ENCODE peak calls at places on chromosomes 12 and 14, in four cellular contexts. S, O, P and R are unnamed samples.
A peak's percentile ranks its signal among the peaks of the same experiment; 100 is the strongest.

GRCh38 chr14:99194736-99195135 is 77.3 kb downstream of the BCL11B start:
- DNase-seq in S (no peak), O (no peak), P (no peak), R (no peak)

GRCh38 chr12:104588048-104588942 is 131.5 kb downstream of the CHST11 start:
- DNase-seq in S (no peak), O (no peak), P (no peak), R (peak; percentile 16)

GRCh38 chr14:100724061-100724460 is 2.6 kb upstream of the DLK1 start:
- DNase-seq in S (no peak), O (no peak), P (no peak), R (no peak)

GRCh38 chr12:80101126-80101525 is 1.8 kb downstream of the OTOGL start:
- DNase-seq in S (no peak), O (peak; percentile 29), P (no peak), R (no peak)

GRCh38 chr12:130136536-130136935 is 25.7 kb upstream of the FZD10 start:
- DNase-seq in S (no peak), O (no peak), P (no peak), R (no peak)

GRCh38 chr12:113221997-113222729 is 899 bp downstream of the TPCN1 start:
- DNase-seq in S (no peak), O (peak; percentile 62), P (no peak), R (no peak)

GRCh38 chr12:101696477-101697196 is 803 bp upstream of the CHPT1 start:
- DNase-seq in S (no peak), O (peak; percentile 94), P (peak; percentile 8), R (no peak)

GRCh38 chr12:64097346-64098105 is 124.6 kb downstream of the KICS2 start:
- DNase-seq in S (no peak), O (no peak), P (no peak), R (no peak)

GRCh38 chr12:113818833-113819232 is 147.3 kb downstream of the RBM19 start:
- DNase-seq in S (peak; percentile 8), O (peak; percentile 50), P (peak; percentile 79), R (peak; percentile 64)

GRCh38 chr14:64715628-64716412 is 11.6 kb downstream of the PLEKHG3 start:
- DNase-seq in S (no peak), O (no peak), P (peak; percentile 85), R (no peak)

GRCh38 chr12:4984971-4985370 is 58.7 kb upstream of the KCNA5 start:
- DNase-seq in S (no peak), O (no peak), P (no peak), R (no peak)

GRCh38 chr12:18863769-18864500 is 126.0 kb downstream of the CAPZA3 start:
- DNase-seq in S (no peak), O (no peak), P (peak; percentile 71), R (peak; percentile 74)

GRCh38 chr12:125105600-125105999 is 40.4 kb downstream of the AACS start:
- DNase-seq in S (no peak), O (no peak), P (no peak), R (peak; percentile 65)

GRCh38 chr12:2169964-2170363 is 117.2 kb downstream of the CACNA1C start:
- DNase-seq in S (no peak), O (no peak), P (no peak), R (no peak)

GRCh38 chr12:16914853-16915252 is 308.9 kb upstream of the LMO3 start:
- DNase-seq in S (no peak), O (no peak), P (no peak), R (no peak)

GRCh38 chr12:54047160-54047963 is 6.3 kb upstream of the HOXC4 start:
- DNase-seq in S (no peak), O (no peak), P (no peak), R (no peak)

GRCh38 chr12:100450726-100451125 is 22.9 kb upstream of the NR1H4 start:
- DNase-seq in S (no peak), O (no peak), P (no peak), R (no peak)

GRCh38 chr12:123062682-123063426 is 82.4 kb downstream of the ARL6IP4 start:
- DNase-seq in S (no peak), O (peak; percentile 41), P (no peak), R (no peak)

GRCh38 chr12:100348657-100349454 is 8.0 kb upstream of the SLC17A8 start:
- DNase-seq in S (no peak), O (peak; percentile 40), P (peak; percentile 75), R (no peak)

GRCh38 chr14:24848427-24848826 is 201.5 kb downstream of the STXBP6 start:
- DNase-seq in S (no peak), O (no peak), P (no peak), R (no peak)

GRCh38 chr12:96225003-96225855 is 31.1 kb downstream of the ELK3 start:
- DNase-seq in S (no peak), O (no peak), P (no peak), R (peak; percentile 72)

GRCh38 chr12:2563709-2564108 is 231.1 kb upstream of the FKBP4 start:
- DNase-seq in S (no peak), O (no peak), P (no peak), R (no peak)

GRCh38 chr12:31316964-31317363 is 9.0 kb downstream of the SINHCAF start:
- DNase-seq in S (no peak), O (no peak), P (no peak), R (no peak)

GRCh38 chr12:104886418-104887401 is 71.4 kb downstream of the SLC41A2 start:
- DNase-seq in S (no peak), O (no peak), P (no peak), R (no peak)

GRCh38 chr12:46472144-46472705 is 99.7 kb upstream of the SLC38A2 start:
- DNase-seq in S (no peak), O (no peak), P (no peak), R (no peak)

GRCh38 chr12:29116414-29116813 is 32.7 kb upstream of the FAR2 start:
- DNase-seq in S (no peak), O (no peak), P (no peak), R (no peak)

GRCh38 chr12:56884421-56884820 is 49.8 kb downstream of the SDR9C7 start:
- DNase-seq in S (no peak), O (no peak), P (no peak), R (no peak)

GRCh38 chr14:21068521-21069387 is 1.4 kb upstream of the ARHGEF40 start:
- DNase-seq in S (peak; percentile 27), O (peak; percentile 75), P (peak; percentile 88), R (peak; percentile 55)

GRCh38 chr12:2739832-2740641 is 54.7 kb upstream of the FKBP4 start:
- DNase-seq in S (no peak), O (peak; percentile 12), P (peak; percentile 76), R (peak; percentile 28)

GRCh38 chr14:34874386-34875030 is 652 bp downstream of the BAZ1A start:
- DNase-seq in S (peak; percentile 57), O (peak; percentile 46), P (peak; percentile 79), R (peak; percentile 61)

GRCh38 chr14:81275995-81276698 is 55.4 kb upstream of the GTF2A1 start:
- DNase-seq in S (no peak), O (no peak), P (no peak), R (peak; percentile 34)

GRCh38 chr12:76711241-76711640 is 52.7 kb upstream of the ZDHHC17 start:
- DNase-seq in S (no peak), O (no peak), P (no peak), R (no peak)

GRCh38 chr12:127810026-127810425 is 456.9 kb upstream of the TMEM132C start:
- DNase-seq in S (no peak), O (no peak), P (no peak), R (no peak)

GRCh38 chr12:46373303-46374182 is 970 bp upstream of the SLC38A2 start:
- DNase-seq in S (peak; percentile 72), O (peak; percentile 64), P (peak; percentile 79), R (peak; percentile 35)

GRCh38 chr14:20477211-20477876 is 8.1 kb downstream of the PNP start:
- DNase-seq in S (peak; percentile 47), O (peak; percentile 76), P (no peak), R (no peak)

GRCh38 chr12:42705863-42706262 is 116.3 kb upstream of the PRICKLE1 start:
- DNase-seq in S (no peak), O (no peak), P (no peak), R (peak; percentile 10)

GRCh38 chr12:66692170-66692569 is 13.3 kb upstream of the GRIP1 start:
- DNase-seq in S (no peak), O (no peak), P (no peak), R (no peak)

GRCh38 chr12:70317781-70318180 is 48.3 kb upstream of the KCNMB4 start:
- DNase-seq in S (no peak), O (no peak), P (no peak), R (no peak)

GRCh38 chr14:22113401-22113800 is 439.8 kb upstream of the OR4E1 start:
- DNase-seq in S (no peak), O (no peak), P (peak; percentile 61), R (no peak)

GRCh38 chr14:22122227-22123187 is 448.9 kb upstream of the OR4E1 start:
- DNase-seq in S (no peak), O (no peak), P (peak; percentile 59), R (no peak)

GRCh38 chr14:22124071-22124613 is 450.5 kb upstream of the OR4E1 start:
- DNase-seq in S (no peak), O (no peak), P (no peak), R (no peak)

GRCh38 chr14:22123188-22123560 is 449.6 kb upstream of the OR4E1 start:
- DNase-seq in S (no peak), O (no peak), P (no peak), R (no peak)

GRCh38 chr14:22118894-22119477 is 445.4 kb upstream of the OR4E1 start:
- DNase-seq in S (no peak), O (no peak), P (no peak), R (no peak)
- H3K4me1 ChIP-seq in S (no peaks in the 10 kb centered on the region), O (no peaks in the 10 kb centered on the region), P (no peaks in the 10 kb centered on the region), R (no peaks in the 10 kb centered on the region)

DNA sequence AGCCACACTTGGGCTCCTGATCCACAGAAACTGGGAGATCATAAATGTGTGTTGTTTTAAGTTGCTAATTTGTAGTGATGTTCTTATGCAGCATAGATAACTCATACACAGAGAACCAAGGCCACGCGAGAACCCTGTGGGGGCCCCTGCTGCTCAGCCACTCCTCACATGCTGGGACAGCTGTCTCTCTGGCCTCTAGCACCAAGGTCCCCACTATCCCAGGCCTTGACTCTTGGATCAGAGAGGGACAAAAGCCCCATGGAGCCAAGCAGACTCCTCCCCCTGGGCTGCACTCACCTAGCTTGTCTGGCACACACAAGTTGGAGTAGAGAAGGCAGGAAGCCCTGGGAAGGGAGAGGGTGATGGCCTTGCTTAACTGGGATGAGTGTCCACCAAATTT is 11.3 kb downstream of the PLD4 start:
- DNase-seq in S (no peak), O (no peak), P (no peak), R (no peak)
- H3K4me3 ChIP-seq in S (no peak overlapping the region), O (no peak overlapping the region), P (no peak overlapping the region), R (no peak overlapping the region)

DNA sequence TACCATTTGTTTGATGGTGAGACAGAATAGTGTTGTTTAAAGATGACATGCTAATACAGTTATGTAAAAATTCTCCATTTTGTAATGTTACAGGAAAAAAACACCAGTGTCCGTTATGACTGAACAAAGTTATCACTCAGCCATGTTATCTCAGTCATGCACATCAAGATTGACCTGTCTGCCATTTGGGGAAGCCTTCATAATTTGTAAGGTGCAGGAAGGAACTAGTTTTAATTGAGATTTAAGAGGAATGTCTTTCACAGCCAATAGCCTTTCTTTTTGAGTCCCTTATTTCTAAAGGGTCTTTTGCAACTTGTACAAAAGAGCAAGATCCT is 432.2 kb downstream of the RAD51B start:
- DNase-seq in S (no peak), O (no peak), P (no peak), R (no peak)
- H3K4me1 ChIP-seq in S (no peaks in the 10 kb centered on the region), O (no peaks in the 10 kb centered on the region), P (peaks cover 88% of the 10 kb centered on the region), R (peaks cover 66% of the 10 kb centered on the region)

GRCh38 chr14:36675581-36675980 is 13.9 kb downstream of the PAX9 start:
- DNase-seq in S (no peak), O (no peak), P (no peak), R (no peak)
- H3K4me3 ChIP-seq in S (no peak overlapping the region), O (no peak overlapping the region), P (peak overlapping the region; percentile 14), R (no peak overlapping the region)

GRCh38 chr12:53045646-53046045 is 4.2 kb upstream of the TNS2 start:
- DNase-seq in S (no peak), O (no peak), P (no peak), R (no peak)
- H3K4me1 ChIP-seq in S (peaks cover 18% of the 10 kb centered on the region), O (peaks cover 56% of the 10 kb centered on the region), P (peaks cover 69% of the 10 kb centered on the region), R (peaks cover 30% of the 10 kb centered on the region)

GRCh38 chr14:23181453-23181852 is 2.0 kb downstream of the SLC7A8 start:
- DNase-seq in S (no peak), O (no peak), P (no peak), R (no peak)
- H3K4me3 ChIP-seq in S (no peak overlapping the region), O (no peak overlapping the region), P (peak overlapping the region; percentile 68), R (no peak overlapping the region)